ENCODE peak calls at places on chromosomes 2 and 18, in nine cellular contexts. T is SIG-M5; F is colonic mucosa; A is A172; J is activated T-cell treated with anti-CD3 and anti-CD28 coated beads, Interleukin-2, amount 50 U/mL, for 72 hours; V is left ventricle myocardium inferior; P is left lung; K is frontal cortex; W is cardiac septum. Z is an unnamed sample.

GRCh38 chr18:29169599-29169998 is 992.7 kb upstream of the CDH2 start:
- DNase-seq in T (no peak), F (no peak), A (no peak), J (no peak), V (no peak), P (no peak), K (no peak), W (no peak), Z (no peak)

GRCh38 chr2:196173505-196173904 is 2.1 kb upstream of the STK17B start:
- DNase-seq in T (no peak), F (no peak), A (peak; percentile 23), J (no peak), V (no peak), P (no peak), K (no peak), W (no peak), Z (no peak)

GRCh38 chr18:80249217-80250093 is 2.1 kb upstream of the PARD6G start:
- DNase-seq in T (no peak), F (no peak), A (peak; percentile 10), J (no peak), V (no peak), P (no peak), K (no peak), W (no peak), Z (no peak)

GRCh38 chr2:44548221-44549098 is 186.7 kb downstream of the CAMKMT start:
- DNase-seq in T (no peak), F (no peak), A (no peak), J (no peak), V (no peak), P (no peak), K (no peak), W (no peak), Z (no peak)

GRCh38 chr2:161961046-161961445 is 113.0 kb downstream of the DPP4 start:
- DNase-seq in T (no peak), F (no peak), A (no peak), J (no peak), V (no peak), P (no peak), K (no peak), W (no peak), Z (no peak)

GRCh38 chr2:46669996-46670793 is 190.8 kb downstream of the TMEM247 start:
- DNase-seq in T (no peak), F (no peak), A (peak; percentile 43), J (no peak), V (no peak), P (no peak), K (no peak), W (no peak), Z (peak; percentile 85)

GRCh38 chr2:168470188-168470879 is 14.3 kb downstream of the CERS6 start:
- DNase-seq in T (peak; percentile 23), F (no peak), A (no peak), J (no peak), V (no peak), P (no peak), K (no peak), W (no peak), Z (no peak)

GRCh38 chr2:236535024-236535423 is 34.6 kb upstream of the ACKR3 start:
- DNase-seq in T (no peak), F (no peak), A (peak; percentile 89), J (no peak), V (no peak), P (no peak), K (no peak), W (no peak), Z (no peak)

GRCh38 chr2:98601532-98602132 is 6.7 kb downstream of the COA5 start:
- DNase-seq in T (no peak), F (no peak), A (peak; percentile 55), J (peak; percentile 23), V (no peak), P (no peak), K (no peak), W (no peak), Z (no peak)

GRCh38 chr2:99488587-99488998 is 1.2 kb downstream of the REV1 start:
- DNase-seq in T (no peak), F (peak; percentile 44), A (peak; percentile 35), J (no peak), V (no peak), P (no peak), K (no peak), W (no peak), Z (no peak)

GRCh38 chr18:76354348-76354747 is 140.7 kb downstream of the ZNF516 start:
- DNase-seq in T (no peak), F (no peak), A (peak; percentile 22), J (no peak), V (no peak), P (no peak), K (no peak), W (no peak), Z (no peak)

GRCh38 chr2:218368621-218369153 is 12.0 kb downstream of the CATIP start:
- DNase-seq in T (no peak), F (no peak), A (no peak), J (no peak), V (no peak), P (no peak), K (no peak), W (no peak), Z (no peak)

GRCh38 chr18:72419914-72420313 is 124.2 kb downstream of the CBLN2 start:
- DNase-seq in T (no peak), F (no peak), A (peak; percentile 68), J (no peak), V (no peak), P (no peak), K (no peak), W (no peak), Z (no peak)

GRCh38 chr2:43934567-43934966 is 61.2 kb downstream of the LRPPRC start:
- DNase-seq in T (no peak), F (no peak), A (peak; percentile 4), J (no peak), V (no peak), P (no peak), K (no peak), W (no peak), Z (no peak)

Z was measured in posterior cingulate gyrus.